ENCODE peak calls at places on chromosomes 5 and 9, in four cellular contexts. Q is cardiac muscle cell, P is suprapubic skin, S is AG04450. G is an unnamed sample. For H3K9me3, the result is how much of the 10 kb centered on the place peaks cover.

GRCh38 chr5:83428126-83428525 is 43.4 kb upstream of the VCAN start:
- DNase-seq in S (no peak), P (no peak), Q (no peak), G (no peak)

GRCh38 chr9:38306899-38307298 is 85.6 kb upstream of the ALDH1B1 start:
- DNase-seq in Q (no peak), S (no peak), P (no peak), G (no peak)

GRCh38 chr9:123329329-123329955 is 26.6 kb upstream of the CRB2 start:
- DNase-seq in Q (no peak), P (no peak), S (no peak), G (no peak)

GRCh38 chr9:90874194-90874593 is 72.6 kb downstream of the SYK start:
- DNase-seq in Q (no peak), S (no peak), P (no peak), G (no peak)

GRCh38 chr5:149392718-149393117 is 13.6 kb upstream of the IL17B start:
- DNase-seq in Q (no peak), S (no peak), P (no peak), G (no peak)

GRCh38 chr5:114361724-114362196 is at the start of gene KCNN2:
- DNase-seq in S (peak), P (peak), Q (peak), G (no peak)

GRCh38 chr5:63963080-63963735 is 963 bp upstream of the HTR1A start:
- DNase-seq in Q (peak), S (peak), P (no peak), G (no peak)

GRCh38 chr9:9783211-9783610 is 829.6 kb downstream of the PTPRD start:
- DNase-seq in Q (no peak), P (no peak), S (no peak), G (no peak)

GRCh38 chr5:11588803-11589202 is 315.4 kb downstream of the CTNND2 start:
- DNase-seq in P (no peak), S (no peak), Q (no peak), G (no peak)

GRCh38 chr9:121323449-121324151 is 46.5 kb downstream of the STOM start:
- DNase-seq in Q (no peak), P (no peak), S (no peak), G (no peak)

GRCh38 chr5:1441166-1441865 is 3.9 kb downstream of the SLC6A3 start:
- DNase-seq in S (no peak), P (no peak), Q (no peak), G (no peak)

GRCh38 chr5:150559701-150560100 is 51.8 kb downstream of the NDST1 start:
- DNase-seq in Q (no peak), P (no peak), S (no peak), G (no peak)
- H3K27ac ChIP-seq in Q (no peak), P (no peak), S (peak), G (no peak)

DNA sequence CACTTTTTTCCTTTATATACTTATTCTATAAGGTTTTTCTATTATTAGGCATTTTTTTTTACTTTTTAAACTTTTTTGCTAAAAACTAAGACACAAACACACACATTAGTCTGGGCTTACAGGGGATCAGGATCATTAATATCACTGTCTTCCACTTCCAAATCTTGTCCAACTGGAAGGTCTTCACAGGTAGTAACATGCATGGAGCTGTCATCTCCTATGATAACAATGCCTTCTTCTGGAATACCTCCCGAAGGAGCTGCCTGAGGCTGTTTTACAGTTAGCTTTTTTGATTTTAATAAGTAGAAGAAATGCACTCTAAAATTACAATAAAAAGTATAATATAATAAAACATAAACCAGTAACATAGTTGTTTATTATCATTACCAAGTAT is 345.5 kb upstream of the PTGER4 start:
- DNase-seq in P (no peak), S (no peak), Q (no peak), G (no peak)
- H3K9me3 ChIP-seq in P (under half), S (under half), Q (under half), G (under half)

GRCh38 chr9:1337169-1337568 is 287.0 kb downstream of the DMRT2 start:
- DNase-seq in S (no peak), Q (peak), P (no peak), G (no peak)
- TF ChIP-seq CTCF in S (no peak), Q (no peak), P (no peak), G (no peak)

DNA sequence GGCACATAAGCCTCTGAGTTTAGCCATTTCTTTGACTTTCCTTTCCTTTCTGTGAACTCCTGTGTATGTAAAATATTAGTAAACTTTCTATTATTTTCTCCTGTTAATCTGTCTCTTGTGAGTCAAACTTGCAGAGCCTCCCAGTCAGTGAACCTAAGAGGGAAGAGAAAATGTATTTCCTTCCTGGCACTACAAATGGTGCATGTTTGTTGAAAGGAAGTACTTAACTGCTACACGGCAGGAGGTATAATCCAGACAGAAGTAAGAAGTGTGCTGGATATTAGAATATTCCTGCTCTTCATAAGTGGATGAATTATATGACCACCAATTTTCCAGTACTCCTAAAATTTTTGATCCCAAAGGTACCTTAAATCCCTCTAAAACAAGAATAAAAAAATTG is 23.0 kb downstream of the CTSL start:
- DNase-seq in Q (no peak), P (no peak), S (no peak), G (no peak)
- H3K27ac ChIP-seq in Q (no peak), P (no peak), S (no peak), G (no peak)

DNA sequence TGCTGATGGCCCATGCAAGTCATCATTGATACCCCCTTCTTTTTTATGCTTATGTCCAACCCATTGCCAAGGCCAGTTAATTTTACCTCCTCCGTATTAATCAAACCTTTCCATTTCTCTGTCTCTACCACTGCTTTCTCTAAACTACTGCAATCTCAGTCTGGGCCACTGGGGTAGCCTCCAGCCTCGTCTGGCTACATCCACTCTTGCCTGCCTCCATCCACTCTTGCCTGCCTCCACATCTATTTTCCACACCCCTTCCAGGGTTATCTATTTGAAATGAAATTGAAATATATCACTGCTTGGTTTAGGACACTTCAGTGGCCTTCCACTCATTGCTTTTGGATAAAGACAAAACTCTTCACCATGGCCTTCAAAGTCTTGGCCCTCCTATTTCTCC is 425.3 kb upstream of the CLINT1 start:
- DNase-seq in S (no peak), Q (no peak), P (no peak), G (no peak)
- H3K9me3 ChIP-seq in S (under half), Q (under half), P (under half), G (under half)

G was measured in CD4-positive, alpha-beta T cell.